ENCODE peak calls at places on chromosomes 7 and 10, in eight cellular contexts. U is GM23338, O is suprapubic skin, N is spleen, Y is SK-N-SH, C is transverse colon, F is prostate gland, Q is Panc1. V is an unnamed sample.

GRCh38 chr7:151550601-151551286 is 31.0 kb upstream of the RHEB start:
- DNase-seq in U (no peak), O (no peak), N (no peak), Y (no peak), C (no peak), F (no peak), Q (no peak), V (no peak)

GRCh38 chr7:112182749-112183148 is 23.4 kb downstream of the DOCK4 start:
- DNase-seq in U (no peak), O (no peak), N (no peak), Y (peak; percentile 46), C (no peak), F (no peak), Q (no peak), V (no peak)

GRCh38 chr7:13198741-13199140 is 511.3 kb downstream of the ARL4A start:
- DNase-seq in U (no peak), O (no peak), N (no peak), Y (no peak), C (no peak), F (no peak), Q (no peak), V (no peak)

GRCh38 chr7:36784991-36785940 is 61.0 kb upstream of the AOAH start:
- DNase-seq in U (no peak), O (peak; percentile 67), N (peak; percentile 84), Y (no peak), C (peak; percentile 65), F (peak; percentile 7), Q (no peak), V (peak; percentile 59)

GRCh38 chr10:113441220-113441619 is 111.6 kb upstream of the HABP2 start:
- DNase-seq in U (no peak), O (no peak), N (no peak), Y (no peak), C (no peak), F (no peak), Q (no peak), V (no peak)

GRCh38 chr10:43401627-43402026 is 7.4 kb downstream of the HNRNPF start:
- DNase-seq in U (peak; percentile 93), O (no peak), N (no peak), Y (no peak), C (no peak), F (no peak), Q (no peak), V (no peak)

GRCh38 chr10:82267465-82267864 is 392.5 kb downstream of the NRG3 start:
- DNase-seq in U (no peak), O (no peak), N (no peak), Y (no peak), C (no peak), F (no peak), Q (no peak), V (no peak)

GRCh38 chr10:84317174-84317573 is 11.2 kb upstream of the CCSER2 start:
- DNase-seq in U (no peak), O (no peak), N (no peak), Y (no peak), C (no peak), F (no peak), Q (no peak), V (no peak)

GRCh38 chr7:157090485-157091165 is 48.1 kb upstream of the UBE3C start:
- DNase-seq in U (no peak), O (no peak), N (peak; percentile 51), Y (no peak), C (no peak), F (no peak), Q (no peak), V (no peak)

DNA sequence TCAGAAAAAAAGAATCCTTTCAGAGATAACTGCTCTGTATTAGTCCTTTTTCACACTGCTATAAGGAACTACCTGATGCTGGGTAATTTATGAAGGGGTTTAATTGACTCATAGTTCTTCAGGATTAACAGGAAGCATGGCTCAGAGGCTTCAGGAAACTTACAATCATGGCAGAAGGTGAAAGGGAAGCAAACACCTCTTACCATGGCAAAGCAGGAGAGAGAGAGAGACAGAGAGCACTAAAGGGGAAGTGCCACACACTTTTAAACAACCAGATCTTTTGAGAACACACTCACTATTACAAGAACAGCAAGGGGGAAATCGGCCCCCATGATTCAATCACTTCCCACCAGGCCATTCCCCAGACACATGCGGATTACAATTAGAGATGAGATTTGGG is 114.2 kb downstream of the TES start:
- DNase-seq in U (no peak), O (no peak), N (no peak), Y (no peak), C (no peak), F (no peak), Q (no peak), V (no peak)
- TF ChIP-seq POLR2AphosphoS5 in U (no peak), O (no peak), N (no peak), Y (no peak), C (no peak), F (no peak), Q (no peak), V (no peak)

GRCh38 chr7:142798451-142799438 is 28.0 kb downstream of the PRSS2 start:
- DNase-seq in U (no peak), O (peak; percentile 10), N (no peak), Y (no peak), C (no peak), F (no peak), Q (no peak), V (no peak)

GRCh38 chr7:142797342-142797798 is 26.6 kb downstream of the PRSS2 start:
- DNase-seq in U (peak; percentile 47), O (peak; percentile 57), N (peak; percentile 83), Y (no peak), C (no peak), F (no peak), Q (no peak), V (no peak)

GRCh38 chr7:142796501-142797341 is 26.0 kb downstream of the PRSS2 start:
- DNase-seq in U (peak; percentile 49), O (peak; percentile 59), N (peak; percentile 84), Y (peak; percentile 75), C (no peak), F (no peak), Q (no peak), V (no peak)

GRCh38 chr7:142799483-142799882 is 28.7 kb downstream of the PRSS2 start:
- DNase-seq in U (no peak), O (peak; percentile 10), N (no peak), Y (no peak), C (no peak), F (no peak), Q (no peak), V (no peak)

GRCh38 chr7:142797799-142798377 is 27.1 kb downstream of the PRSS2 start:
- DNase-seq in U (no peak), O (peak; percentile 38), N (no peak), Y (peak; percentile 40), C (no peak), F (no peak), Q (no peak), V (peak; percentile 6)
- H3K4me1 ChIP-seq in U (peaks cover 49% of the 10 kb centered on the region), O (peaks cover 18% of the 10 kb centered on the region), N (no peaks in the 10 kb centered on the region), Y (peaks cover 9% of the 10 kb centered on the region), C (no peaks in the 10 kb centered on the region), F (no peaks in the 10 kb centered on the region), Q (no peaks in the 10 kb centered on the region), V (peaks cover 7% of the 10 kb centered on the region)

GRCh38 chr10:5412277-5412941 is at the start of gene NET1:
- DNase-seq in U (peak; percentile 97), O (peak; percentile 93), N (peak; percentile 90), Y (peak; percentile 97), C (peak; percentile 92), F (peak; percentile 88), Q (peak; percentile 54), V (peak; percentile 86)

GRCh38 chr10:5419466-5420094 is 7.2 kb downstream of the NET1 start:
- DNase-seq in U (no peak), O (no peak), N (no peak), Y (no peak), C (no peak), F (no peak), Q (no peak), V (no peak)

GRCh38 chr10:5413012-5413938 is 918 bp downstream of the NET1 start:
- DNase-seq in U (peak; percentile 52), O (no peak), N (no peak), Y (no peak), C (no peak), F (no peak), Q (no peak), V (no peak)

GRCh38 chr10:5418584-5418983 is 6.2 kb downstream of the NET1 start:
- DNase-seq in U (no peak), O (no peak), N (no peak), Y (no peak), C (no peak), F (no peak), Q (no peak), V (no peak)

GRCh38 chr10:5416981-5417380 is 4.6 kb downstream of the NET1 start:
- DNase-seq in U (peak; percentile 75), O (no peak), N (no peak), Y (no peak), C (no peak), F (no peak), Q (no peak), V (no peak)
- TF ChIP-seq POLR2AphosphoS5 in U (no peak), O (no peak), N (no peak), Y (no peak), C (no peak), F (no peak), Q (no peak), V (no peak)

GRCh38 chr7:134900430-134900876 is 85.9 kb upstream of the AGBL3 start:
- DNase-seq in U (no peak), O (no peak), N (no peak), Y (no peak), C (no peak), F (no peak), Q (no peak), V (no peak)

GRCh38 chr7:134902058-134902457 is 84.2 kb upstream of the AGBL3 start:
- DNase-seq in U (no peak), O (no peak), N (no peak), Y (no peak), C (no peak), F (no peak), Q (no peak), V (no peak)

GRCh38 chr7:134903073-134903790 is 83.1 kb upstream of the AGBL3 start:
- DNase-seq in U (no peak), O (no peak), N (no peak), Y (no peak), C (no peak), F (no peak), Q (no peak), V (peak; percentile 62)

GRCh38 chr7:134899729-134900128 is 86.6 kb upstream of the AGBL3 start:
- DNase-seq in U (no peak), O (no peak), N (no peak), Y (no peak), C (no peak), F (no peak), Q (peak; percentile 52), V (no peak)

DNA sequence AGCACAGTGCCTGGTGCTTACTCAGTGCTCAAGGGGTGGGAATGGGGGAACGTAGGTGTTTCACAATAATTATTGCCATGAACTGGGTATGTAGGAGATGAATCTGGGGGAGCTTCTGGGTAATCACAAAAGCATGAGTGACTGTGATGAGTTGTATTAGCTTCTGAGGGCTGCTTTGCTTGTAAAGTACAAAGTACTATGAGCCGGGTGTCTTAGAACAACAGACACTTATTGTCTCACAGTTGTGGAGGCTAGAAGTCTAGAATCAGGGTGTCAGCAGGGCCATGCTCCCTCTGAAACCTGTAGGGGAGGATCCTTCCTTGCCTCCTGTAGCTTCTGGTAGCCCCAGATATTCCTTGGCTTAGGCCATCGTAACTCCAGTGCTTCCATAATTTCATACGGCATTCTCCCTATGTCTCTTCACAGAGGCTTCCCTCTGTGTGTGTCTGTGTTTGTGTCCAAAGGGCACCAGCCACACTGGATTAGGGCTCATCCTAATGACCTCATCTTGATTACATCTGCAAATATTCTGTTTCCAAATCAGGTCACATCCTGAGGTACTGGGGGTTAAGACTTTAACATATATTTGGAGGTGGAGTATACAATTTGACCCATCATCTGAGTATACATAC is 84.8 kb upstream of the AGBL3 start:
- DNase-seq in U (no peak), O (no peak), N (no peak), Y (no peak), C (no peak), F (no peak), Q (no peak), V (no peak)
- H3K4me1 ChIP-seq in U (no peaks in the 10 kb centered on the region), O (peaks cover 48% of the 10 kb centered on the region), N (peaks cover 3% of the 10 kb centered on the region), Y (peaks cover 2% of the 10 kb centered on the region), C (peaks cover 14% of the 10 kb centered on the region), F (no peaks in the 10 kb centered on the region), Q (no peaks in the 10 kb centered on the region), V (peaks cover 7% of the 10 kb centered on the region)